ENCODE peak calls at places on chromosomes 5 and 9, in ten cellular contexts. N is HFF-Myc; W is OCI-M1; G is OCI-LY7; K is right cardiac atrium; I is T47D; H is RCC 7860; D is SW480; P is activated CD4-positive, alpha-beta T cell treated with anti-CD3 and anti-CD28 coated beads for 24 hours; J is pons. V is an unnamed sample.

GRCh38 chr5:116733995-116734716 is 159.5 kb upstream of the SEMA6A start:
- DNase-seq in I (no peak), G (no peak), J (no peak), H (no peak), W (no peak), D (no peak), P (no peak), N (no peak), K (no peak), V (no peak)

GRCh38 chr5:118580959-118581358 is 407.4 kb downstream of the DTWD2 start:
- DNase-seq in N (no peak), K (no peak), J (no peak), I (no peak), H (no peak), D (no peak), G (no peak), P (no peak), W (no peak), V (no peak)

GRCh38 chr5:119420173-119420572 is 32.1 kb upstream of the HSD17B4 start:
- DNase-seq in J (no peak), N (no peak), H (no peak), K (no peak), G (no peak), I (no peak), W (peak; percentile 43), D (no peak), P (no peak), V (no peak)

GRCh38 chr5:126866837-126867236 is 89.9 kb downstream of the LMNB1 start:
- DNase-seq in H (no peak), I (no peak), K (no peak), D (no peak), G (no peak), P (no peak), J (no peak), N (no peak), W (no peak), V (no peak)

GRCh38 chr9:105269593-105269992 is 25.1 kb downstream of the SLC44A1 start:
- DNase-seq in J (no peak), H (no peak), I (no peak), D (no peak), P (no peak), G (no peak), W (no peak), K (no peak), N (no peak), V (no peak)

GRCh38 chr9:7205806-7206205 is 448.0 kb downstream of the KDM4C start:
- DNase-seq in G (no peak), I (no peak), K (no peak), J (no peak), P (no peak), N (no peak), H (no peak), D (no peak), W (no peak), V (no peak)

GRCh38 chr9:73577867-73578266 is 426.2 kb downstream of the ANXA1 start:
- DNase-seq in G (no peak), D (no peak), H (peak; percentile 27), N (no peak), W (no peak), K (no peak), J (peak; percentile 24), I (no peak), P (no peak), V (no peak)

GRCh38 chr9:115764649-115765048 is 388.9 kb upstream of the PAPPA start:
- DNase-seq in H (no peak), K (no peak), W (no peak), G (no peak), I (no peak), P (no peak), D (no peak), N (no peak), J (no peak), V (no peak)

GRCh38 chr9:109906766-109907382 is 126.9 kb downstream of the PALM2AKAP2 start:
- DNase-seq in H (no peak), K (no peak), G (peak; percentile 77), P (no peak), W (peak; percentile 21), J (peak; percentile 69), I (no peak), N (no peak), D (no peak), V (no peak)

GRCh38 chr5:172932313-172933017 is 26.8 kb upstream of the RPL26L1 start:
- DNase-seq in J (peak; percentile 44), N (no peak), H (peak; percentile 83), D (peak; percentile 68), K (peak; percentile 73), G (peak; percentile 64), W (peak; percentile 46), P (peak; percentile 68), I (peak; percentile 68), V (no peak)

V was measured in BJ.